ENCODE peak calls at places on chromosomes 13 and 19, in four cellular contexts. A, O, H and P are unnamed samples.

GRCh38 chr19:48962029-48962848 is 2.9 kb upstream of the FTL start:
- DNase-seq in O (peak), A (no peak), H (peak), P (peak)

GRCh38 chr19:43470288-43470687 is 4.9 kb upstream of the LYPD3 start:
- DNase-seq in A (no peak), O (no peak), H (no peak), P (no peak)

GRCh38 chr13:28297341-28297740 is 159.0 kb downstream of the PAN3 start:
- DNase-seq in A (no peak), H (no peak), O (no peak), P (no peak)

GRCh38 chr13:99741979-99742378 is 229.6 kb downstream of the ZIC5 start:
- DNase-seq in H (no peak), A (no peak), O (no peak), P (no peak)

GRCh38 chr13:48412881-48413351 is at the start of gene LPAR6:
- DNase-seq in O (no peak), H (no peak), A (no peak), P (no peak)

GRCh38 chr19:51251453-51251790 is 542 bp downstream of the SIGLECL1 start:
- DNase-seq in A (no peak), O (no peak), H (no peak), P (no peak)

GRCh38 chr19:47446534-47447469 is 24.9 kb downstream of the SLC8A2 start:
- DNase-seq in O (peak), H (no peak), A (no peak), P (no peak)

GRCh38 chr19:8831373-8831772 is 731 bp downstream of the ZNF558 start:
- DNase-seq in O (peak), H (no peak), A (no peak), P (no peak)

GRCh38 chr19:27806471-27807070 is 1406.4 kb downstream of the UQCRFS1 start:
- DNase-seq in H (no peak), O (no peak), A (no peak), P (no peak)

GRCh38 chr19:43699506-43700367 is 16.1 kb upstream of the IRGC start:
- DNase-seq in O (no peak), H (peak), A (no peak), P (no peak)

GRCh38 chr13:49444517-49445395 is 682 bp downstream of the SETDB2 start:
- DNase-seq in A (no peak), H (no peak), O (peak), P (peak)

GRCh38 chr19:18453269-18454024 is 15.5 kb upstream of the ISYNA1 start:
- DNase-seq in A (no peak), H (no peak), O (no peak), P (no peak)

GRCh38 chr13:49627831-49628652 is at the start of gene ARL11:
- DNase-seq in A (peak), H (peak), O (peak), P (peak)

GRCh38 chr13:44243198-44243852 is 130.3 kb upstream of the SERP2 start:
- DNase-seq in A (no peak), H (no peak), O (peak), P (no peak)

GRCh38 chr13:28531195-28531955 is 36.4 kb upstream of the FLT1 start:
- DNase-seq in A (no peak), O (no peak), H (peak), P (no peak)

GRCh38 chr19:5628470-5628869 is 5.6 kb downstream of the SAFB start:
- DNase-seq in O (no peak), H (no peak), A (no peak), P (no peak)

GRCh38 chr13:67574320-67575233 is 344.4 kb upstream of the PCDH9 start:
- DNase-seq in A (no peak), O (no peak), H (no peak), P (no peak)

GRCh38 chr13:51728972-51729371 is 75.0 kb downstream of the DHRS12 start:
- DNase-seq in O (no peak), A (no peak), H (no peak), P (peak)

GRCh38 chr19:7831452-7831851 is 1.4 kb downstream of the EVI5L start:
- DNase-seq in H (no peak), O (peak), A (no peak), P (no peak)

GRCh38 chr13:96200810-96201209 is 110.9 kb downstream of the HS6ST3 start:
- DNase-seq in A (no peak), H (no peak), O (no peak), P (no peak)

GRCh38 chr19:42596391-42597071 is 1.8 kb upstream of the CEACAM8 start:
- DNase-seq in O (peak), A (no peak), H (peak), P (peak)

GRCh38 chr13:30618938-30619289 is 1.2 kb downstream of the USPL1 start:
- DNase-seq in O (peak), A (no peak), H (no peak), P (peak)

GRCh38 chr19:47447470-47448359 is 24.0 kb downstream of the SLC8A2 start:
- DNase-seq in O (peak), H (no peak), A (no peak), P (no peak)

GRCh38 chr19:6711078-6711361 is 9.4 kb downstream of the C3 start:
- DNase-seq in O (no peak), H (no peak), A (no peak), P (no peak)

GRCh38 chr19:19335408-19336158 is 15.0 kb downstream of the MAU2 start:
- DNase-seq in A (no peak), O (no peak), H (no peak), P (no peak)

GRCh38 chr19:4506449-4507149 is 11.7 kb downstream of the PLIN4 start:
- DNase-seq in H (no peak), A (no peak), O (peak), P (peak)

GRCh38 chr13:113044431-113045114 is 61.0 kb upstream of the F7 start:
- DNase-seq in H (no peak), O (no peak), A (no peak), P (no peak)

GRCh38 chr19:2887391-2887914 is 13.3 kb upstream of the ZNF57 start:
- DNase-seq in O (peak), H (no peak), A (no peak), P (peak)
- TF ChIP-seq POLR2AphosphoS5 in O (no peak), H (no peak), A (no peak), P (no peak)

DNA sequence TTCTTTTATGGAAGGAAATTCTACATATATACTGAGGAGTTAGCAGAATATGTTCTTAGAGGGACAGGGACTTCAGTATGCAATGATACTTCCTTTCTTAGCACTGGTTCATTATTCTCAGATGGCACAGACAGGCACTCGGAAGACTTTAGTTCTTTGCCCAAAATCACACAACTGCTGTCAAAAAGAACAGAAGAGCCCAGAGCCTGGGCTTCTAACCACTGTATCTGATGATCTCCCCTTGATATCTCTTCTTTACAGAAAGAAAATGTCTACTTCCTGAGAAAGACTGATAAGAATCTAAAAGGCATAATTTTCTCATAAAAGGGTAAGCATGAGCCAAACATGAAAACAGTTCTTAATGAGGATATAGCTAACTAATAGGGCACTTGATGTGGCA is 2034.2 kb upstream of the PRR20A start:
- DNase-seq in O (no peak), H (no peak), A (no peak), P (no peak)
- TF ChIP-seq CTCF in O (no peak), H (no peak), A (no peak), P (no peak)

DNA sequence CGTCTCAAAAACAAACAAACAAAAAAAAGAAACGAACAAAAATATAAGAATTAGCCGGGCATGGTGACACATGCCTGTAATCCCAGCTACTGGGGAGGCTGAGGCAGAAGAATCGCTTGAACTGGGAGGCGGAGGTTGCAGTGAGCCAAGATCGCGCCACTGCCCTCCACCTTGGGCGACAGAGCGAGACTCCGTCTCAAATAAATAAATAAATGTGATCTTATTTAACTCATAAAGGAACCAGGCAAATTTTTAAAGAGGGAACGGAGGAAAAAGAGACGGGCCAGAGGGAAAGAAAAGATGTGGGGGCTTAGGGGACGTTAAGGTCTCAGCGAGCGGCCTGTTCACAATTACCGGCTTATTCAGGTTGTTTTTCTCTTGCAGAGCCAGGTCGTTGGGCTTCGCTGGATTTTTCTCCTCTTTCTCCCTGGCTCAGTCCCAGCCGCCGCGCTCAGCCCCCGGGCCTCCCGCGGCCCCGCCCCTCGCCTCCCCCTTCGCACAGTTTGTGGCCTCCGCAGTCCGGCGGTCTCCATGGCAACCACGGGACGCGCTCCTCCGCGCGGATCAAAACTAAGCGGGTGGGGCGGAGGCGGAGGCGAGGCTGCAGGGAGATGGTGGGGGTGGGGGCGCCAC is 2.8 kb upstream of the CCDC8 start:
- DNase-seq in A (peak), O (peak), H (peak), P (no peak)
- TF ChIP-seq POLR2AphosphoS5 in A (no peak), O (no peak), H (peak), P (no peak)

GRCh38 chr13:102090532-102090931 is 311.3 kb downstream of the FGF14 start:
- DNase-seq in H (no peak), A (no peak), O (no peak), P (no peak)

GRCh38 chr13:102089722-102090121 is 312.1 kb downstream of the FGF14 start:
- DNase-seq in O (no peak), A (no peak), H (no peak), P (no peak)

GRCh38 chr13:102091231-102091630 is 310.6 kb downstream of the FGF14 start:
- DNase-seq in O (no peak), H (no peak), A (no peak), P (no peak)

DNA sequence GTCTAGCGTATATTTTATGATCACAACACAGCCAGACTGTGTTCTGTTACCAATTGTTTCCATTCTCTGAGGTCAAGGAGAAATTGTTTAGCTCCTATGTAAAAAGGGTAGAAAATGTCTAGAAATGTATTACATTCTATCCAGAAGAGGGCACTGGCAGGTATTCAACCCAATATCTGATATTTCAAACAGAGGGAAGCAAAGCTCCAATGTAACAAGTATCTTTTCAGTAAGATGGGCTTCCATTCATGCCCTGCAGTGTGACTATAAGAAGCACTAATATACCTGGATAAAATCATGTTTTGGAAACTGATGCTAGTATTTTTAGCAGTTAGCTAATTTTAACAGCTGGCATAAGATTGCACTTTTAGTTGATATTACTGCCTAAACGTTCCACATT is 312.7 kb downstream of the FGF14 start:
- DNase-seq in O (no peak), A (no peak), H (no peak), P (no peak)
- TF ChIP-seq CTCF in O (no peak), A (no peak), H (no peak), P (no peak)

DNA sequence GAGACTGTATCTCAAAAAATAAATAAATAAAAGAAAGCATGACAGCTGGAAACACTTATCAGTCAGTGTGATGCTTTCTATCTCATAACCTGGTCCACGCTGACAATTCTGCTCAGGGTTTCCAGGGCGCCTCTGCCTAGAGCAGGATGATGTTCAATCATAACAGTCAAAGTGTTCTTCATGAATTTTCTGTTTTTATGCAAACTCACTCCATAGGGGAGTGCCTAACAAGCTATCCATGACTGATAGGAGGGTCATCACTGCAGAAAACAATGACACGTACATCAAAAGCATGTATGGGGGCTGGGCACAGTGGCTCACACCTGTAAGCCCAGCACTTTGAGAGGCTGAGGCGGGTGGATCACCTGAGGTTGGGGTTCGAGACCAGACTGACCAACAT is 41.4 kb upstream of the ZNF83 start:
- DNase-seq in A (no peak), H (no peak), O (peak), P (no peak)
- TF ChIP-seq POLR2AphosphoS5 in A (no peak), H (no peak), O (no peak), P (no peak)